ENCODE peak calls at places on chromosome 11, in four cellular contexts. H is HL-60, U is K562, W is GM12878. Z is an unnamed sample.

GRCh38 chr11:57460017-57460755 is at the start of gene RTN4RL2:
- DNase-seq in H (peak), U (peak), W (no peak), Z (peak)

GRCh38 chr11:88402192-88402715 is 64.7 kb upstream of the CTSC start:
- DNase-seq in H (no peak), U (no peak), W (peak), Z (no peak)

GRCh38 chr11:72744474-72744873 is 7.7 kb downstream of the ARAP1 start:
- DNase-seq in H (no peak), U (peak), W (no peak), Z (no peak)

GRCh38 chr11:63551889-63552266 is 11.3 kb downstream of the PLAAT2 start:
- DNase-seq in H (no peak), U (no peak), W (no peak), Z (no peak)

GRCh38 chr11:36452231-36452630 is 57.8 kb downstream of the TRAF6 start:
- DNase-seq in H (peak), U (no peak), W (no peak), Z (no peak)

GRCh38 chr11:59102259-59102765 is 4.7 kb upstream of the FAM111B start:
- DNase-seq in H (peak), U (peak), W (peak), Z (peak)

GRCh38 chr11:127017482-127017881 is 16.9 kb upstream of the KIRREL3 start:
- DNase-seq in H (no peak), U (peak), W (no peak), Z (no peak)

GRCh38 chr11:107583629-107584195 is 7.2 kb upstream of the ELMOD1 start:
- DNase-seq in H (no peak), U (no peak), W (no peak), Z (no peak)

GRCh38 chr11:72840780-72841179 is 26.6 kb downstream of the ATG16L2 start:
- DNase-seq in H (peak), U (no peak), W (no peak), Z (no peak)

GRCh38 chr11:86938900-86939880 is 16.0 kb downstream of the FZD4 start:
- DNase-seq in H (no peak), U (peak), W (no peak), Z (no peak)

GRCh38 chr11:133977067-133977681 is 20.4 kb upstream of the IGSF9B start:
- DNase-seq in H (no peak), U (no peak), W (peak), Z (peak)

GRCh38 chr11:15113381-15113780 is 1.3 kb upstream of the INSC start:
- DNase-seq in H (peak), U (no peak), W (peak), Z (peak)

GRCh38 chr11:36478700-36479329 is 31.3 kb downstream of the TRAF6 start:
- DNase-seq in H (peak), U (no peak), W (no peak), Z (no peak)

GRCh38 chr11:32451808-32452207 is 16.5 kb upstream of the WT1 start:
- DNase-seq in H (no peak), U (no peak), W (no peak), Z (no peak)

GRCh38 chr11:47469411-47470179 is 20.7 kb upstream of the RAPSN start:
- DNase-seq in H (no peak), U (no peak), W (no peak), Z (no peak)

GRCh38 chr11:121134758-121135312 is 33.8 kb downstream of the TECTA start:
- DNase-seq in H (no peak), U (no peak), W (no peak), Z (no peak)

GRCh38 chr11:32706985-32707736 is 87.3 kb downstream of the CCDC73 start:
- DNase-seq in H (no peak), U (peak), W (peak), Z (peak)

GRCh38 chr11:6405039-6405667 is 13.7 kb downstream of the APBB1 start:
- DNase-seq in H (no peak), U (no peak), W (no peak), Z (no peak)

GRCh38 chr11:46416656-46417055 is 25.1 kb upstream of the CHRM4 start:
- DNase-seq in H (no peak), U (no peak), W (no peak), Z (no peak)

GRCh38 chr11:64021742-64022067 is 14.0 kb upstream of the FLRT1 start:
- DNase-seq in H (no peak), U (no peak), W (no peak), Z (no peak)

GRCh38 chr11:55967914-55968313 is 1.8 kb downstream of the OR10AG1 start:
- DNase-seq in H (no peak), U (no peak), W (no peak), Z (no peak)

GRCh38 chr11:64419818-64420485 is 61.0 kb downstream of the RPS6KA4 start:
- DNase-seq in H (no peak), U (no peak), W (no peak), Z (no peak)

GRCh38 chr11:11569936-11570491 is 51.8 kb downstream of the GALNT18 start:
- DNase-seq in H (no peak), U (no peak), W (no peak), Z (no peak)

GRCh38 chr11:110356769-110357671 is 60.6 kb upstream of the RDX start:
- DNase-seq in H (no peak), U (no peak), W (no peak), Z (no peak)

GRCh38 chr11:2577071-2578005 is 122.5 kb downstream of the KCNQ1OT1 start:
- DNase-seq in H (no peak), U (no peak), W (no peak), Z (no peak)

GRCh38 chr11:113305440-113306336 is 8.7 kb upstream of the TTC12 start:
- DNase-seq in H (peak), U (peak), W (no peak), Z (peak)

GRCh38 chr11:107014871-107015270 is 3.4 kb downstream of the GUCY1A2 start:
- DNase-seq in H (no peak), U (no peak), W (no peak), Z (no peak)

GRCh38 chr11:70805243-70805642 is 406.9 kb downstream of the CTTN start:
- DNase-seq in H (no peak), U (no peak), W (no peak), Z (no peak)

GRCh38 chr11:116515666-116516184 is 257.1 kb downstream of the BUD13 start:
- DNase-seq in H (no peak), U (no peak), W (no peak), Z (no peak)

GRCh38 chr11:116500002-116500832 is 272.6 kb downstream of the BUD13 start:
- DNase-seq in H (no peak), U (no peak), W (no peak), Z (no peak)

GRCh38 chr11:131897247-131897646 is 526.8 kb downstream of the NTM start:
- DNase-seq in H (no peak), U (no peak), W (no peak), Z (no peak)
- TF ChIP-seq SPI1 in H (no peak), U (no peak), W (no peak), Z (no peak)

DNA sequence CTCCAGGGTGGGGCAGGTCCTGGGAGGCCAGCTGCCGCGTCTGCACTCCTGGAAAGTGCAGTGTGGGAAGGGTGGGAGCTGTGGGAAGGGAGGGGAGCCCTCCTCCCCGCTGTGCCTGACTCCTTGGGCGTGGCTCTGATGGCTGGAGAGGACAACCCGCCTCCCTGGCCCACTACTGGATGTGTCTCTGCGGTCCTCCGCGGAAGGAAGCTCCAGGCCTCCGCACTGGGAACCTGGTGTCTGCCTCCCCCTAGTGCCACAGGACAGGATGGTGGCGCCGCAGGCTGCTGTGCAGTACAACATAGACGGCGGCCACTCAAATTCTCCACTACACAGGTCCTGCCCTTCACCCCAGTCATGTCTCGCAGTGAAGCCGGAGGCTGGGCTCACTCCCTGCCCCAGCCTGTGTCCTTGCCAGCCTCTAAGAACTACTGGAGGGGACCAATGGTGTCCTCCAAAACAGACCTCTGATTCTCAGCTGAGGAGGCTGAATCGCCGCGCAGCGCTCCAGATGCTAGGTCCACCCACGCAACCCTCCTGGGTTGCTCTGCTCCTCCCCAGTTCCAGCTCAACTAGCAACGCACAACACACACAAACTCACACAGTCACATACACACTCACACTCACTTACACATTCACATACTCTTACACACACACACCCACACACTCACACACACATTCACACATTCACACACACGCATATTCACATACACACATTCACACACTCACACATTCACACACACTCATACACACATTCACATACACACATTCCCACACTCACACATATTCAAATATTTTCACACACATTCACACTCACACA is 12.4 kb upstream of the DSCAML1 start:
- DNase-seq in H (peak), U (peak), W (no peak), Z (no peak)
- TF ChIP-seq SPI1 in H (no peak), U (no peak), W (no peak), Z (no peak)

GRCh38 chr11:117814204-117814765 is 10.3 kb downstream of the FXYD2 start:
- DNase-seq in H (no peak), U (no peak), W (no peak), Z (no peak)

GRCh38 chr11:117816151-117816741 is 8.3 kb downstream of the FXYD2 start:
- DNase-seq in H (no peak), U (peak), W (no peak), Z (no peak)

GRCh38 chr11:117816846-117817212 is 7.7 kb downstream of the FXYD2 start:
- DNase-seq in H (peak), U (no peak), W (no peak), Z (no peak)

GRCh38 chr11:117815262-117815803 is 9.2 kb downstream of the FXYD2 start:
- DNase-seq in H (peak), U (no peak), W (peak), Z (peak)

DNA sequence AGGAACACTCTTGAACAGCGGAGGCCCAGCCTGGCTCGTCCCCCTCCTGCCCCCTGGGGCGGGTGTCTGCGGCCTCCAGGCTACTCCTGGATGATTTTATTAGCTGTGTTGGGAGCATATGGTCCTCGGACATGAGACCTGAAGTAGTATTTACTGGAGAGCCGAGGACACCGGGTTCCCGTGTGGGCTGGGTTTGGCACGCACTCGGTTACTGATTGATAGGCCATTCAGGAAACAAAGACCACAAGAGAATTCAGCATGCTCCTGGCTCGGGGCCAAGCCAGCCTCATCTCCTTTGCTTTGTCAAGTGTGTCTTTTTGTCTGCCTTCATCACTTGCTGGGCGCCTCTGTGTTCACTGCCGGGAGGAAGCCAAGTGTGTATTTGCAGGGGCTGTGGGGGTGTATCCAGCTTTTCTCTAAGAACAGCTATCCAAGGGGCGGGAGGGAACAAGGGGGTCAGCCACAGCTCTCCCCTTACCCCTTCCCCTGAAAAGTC is 9.7 kb downstream of the FXYD2 start:
- DNase-seq in H (peak), U (no peak), W (peak), Z (no peak)
- TF ChIP-seq SPI1 in H (no peak), U (no peak), W (no peak), Z (no peak)

GRCh38 chr11:76266269-76266668 is 60.0 kb upstream of the WNT11 start:
- DNase-seq in H (no peak), U (no peak), W (no peak), Z (no peak)
- TF ChIP-seq SPI1 in H (no peak), U (no peak), W (no peak), Z (no peak)

GRCh38 chr11:9752091-9752490 is 88.2 kb downstream of the SWAP70 start:
- DNase-seq in H (peak), U (no peak), W (no peak), Z (no peak)
- TF ChIP-seq SPI1 in H (no peak), U (no peak), W (no peak), Z (no peak)

GRCh38 chr11:65445101-65445603 is 22.6 kb downstream of the NEAT1 start:
- DNase-seq in H (no peak), U (no peak), W (no peak), Z (no peak)

GRCh38 chr11:65448074-65448417 is 25.4 kb downstream of the NEAT1 start:
- DNase-seq in H (no peak), U (no peak), W (no peak), Z (no peak)

GRCh38 chr11:65446446-65447277 is 24.1 kb downstream of the NEAT1 start:
- DNase-seq in H (no peak), U (no peak), W (no peak), Z (no peak)

GRCh38 chr11:65444314-65445051 is 21.9 kb downstream of the NEAT1 start:
- DNase-seq in H (no peak), U (no peak), W (no peak), Z (no peak)

DNA sequence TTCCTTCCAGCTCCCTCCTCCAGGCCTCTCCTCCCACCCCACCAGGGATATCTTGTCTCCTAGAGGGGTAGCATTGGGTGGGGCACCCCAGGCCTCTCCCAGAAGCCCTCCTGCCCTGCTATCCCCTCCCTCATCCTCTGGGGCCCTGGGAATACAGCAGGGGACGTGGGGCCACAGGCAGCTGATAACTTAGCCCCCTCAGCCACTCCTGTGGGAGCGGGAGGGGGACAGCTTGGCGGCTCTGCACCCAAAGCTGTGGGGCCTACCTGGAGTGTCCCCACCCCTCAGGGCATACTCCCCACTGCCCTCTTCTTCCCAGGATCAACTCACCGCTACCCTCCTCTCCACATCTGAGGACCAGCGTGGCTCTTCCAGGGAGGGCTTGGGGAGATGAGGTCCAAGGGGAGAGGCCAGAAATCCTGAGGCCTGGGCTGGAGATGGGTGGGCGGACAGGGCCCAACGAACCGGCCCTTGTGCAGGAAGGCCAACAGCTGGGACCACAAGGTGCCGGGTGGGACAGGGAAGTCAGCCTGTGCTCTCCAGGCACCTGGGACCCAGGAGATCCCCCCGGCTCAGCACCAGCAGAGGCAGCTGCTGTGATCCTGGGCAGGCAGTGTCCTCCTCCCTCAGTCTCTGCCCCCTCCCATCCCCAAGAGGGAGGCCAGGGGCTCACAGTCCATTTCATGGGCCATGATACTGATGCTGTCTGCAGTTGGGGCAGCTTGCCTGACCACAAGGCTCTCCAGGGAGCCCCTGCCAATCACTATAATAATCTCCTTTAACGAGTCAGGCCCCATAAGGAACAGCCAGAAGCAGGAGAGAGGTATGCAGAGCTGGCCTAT is 23.2 kb downstream of the NEAT1 start:
- DNase-seq in H (no peak), U (no peak), W (no peak), Z (no peak)
- TF ChIP-seq SPI1 in H (no peak), U (no peak), W (no peak), Z (no peak)

GRCh38 chr11:7558046-7558445 is 44.2 kb downstream of the PPFIBP2 start:
- DNase-seq in H (no peak), U (no peak), W (no peak), Z (no peak)

GRCh38 chr11:7551571-7551970 is 37.8 kb downstream of the PPFIBP2 start:
- DNase-seq in H (no peak), U (no peak), W (no peak), Z (no peak)

GRCh38 chr11:7552666-7553065 is 38.9 kb downstream of the PPFIBP2 start:
- DNase-seq in H (no peak), U (no peak), W (no peak), Z (no peak)

GRCh38 chr11:7559404-7560283 is 45.8 kb downstream of the PPFIBP2 start:
- DNase-seq in H (no peak), U (no peak), W (peak), Z (no peak)

GRCh38 chr11:7555067-7555699 is 41.4 kb downstream of the PPFIBP2 start:
- DNase-seq in H (no peak), U (no peak), W (no peak), Z (no peak)
- TF ChIP-seq SPI1 in H (no peak), U (no peak), W (no peak), Z (no peak)

GRCh38 chr11:105912666-105913065 is 109.4 kb downstream of the MSANTD4 start:
- DNase-seq in H (no peak), U (no peak), W (no peak), Z (no peak)

GRCh38 chr11:105918039-105918438 is 104.0 kb downstream of the MSANTD4 start:
- DNase-seq in H (no peak), U (no peak), W (no peak), Z (no peak)

GRCh38 chr11:105911454-105911853 is 110.6 kb downstream of the MSANTD4 start:
- DNase-seq in H (no peak), U (no peak), W (no peak), Z (no peak)

GRCh38 chr11:105910095-105910715 is 111.8 kb downstream of the MSANTD4 start:
- DNase-seq in H (no peak), U (no peak), W (no peak), Z (no peak)

DNA sequence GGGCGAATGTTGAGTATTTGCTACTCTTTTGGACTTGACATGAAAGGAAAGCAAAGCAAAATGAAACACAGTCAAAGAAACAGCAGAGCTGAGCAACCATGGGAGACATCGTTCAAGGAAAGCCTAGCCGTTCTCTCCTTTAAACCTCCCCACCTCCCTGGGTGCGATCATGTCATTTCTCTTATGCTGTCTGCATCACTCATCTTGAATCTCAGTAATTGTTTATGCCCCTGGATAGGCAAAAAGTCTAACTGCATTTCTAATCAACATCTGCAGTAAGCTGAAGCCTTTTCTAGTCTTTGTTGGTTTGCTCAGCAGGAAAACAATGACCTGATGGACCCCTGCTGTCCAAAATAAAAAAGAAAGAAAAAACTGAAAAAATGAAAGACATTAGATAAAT is 107.0 kb downstream of the MSANTD4 start:
- DNase-seq in H (no peak), U (no peak), W (no peak), Z (no peak)
- TF ChIP-seq SPI1 in H (no peak), U (no peak), W (no peak), Z (no peak)

GRCh38 chr11:123362941-123363340 is 67.1 kb upstream of the GRAMD1B start:
- DNase-seq in H (peak), U (no peak), W (no peak), Z (no peak)

GRCh38 chr11:123365955-123366354 is 64.1 kb upstream of the GRAMD1B start:
- DNase-seq in H (no peak), U (no peak), W (no peak), Z (no peak)

GRCh38 chr11:123360267-123360936 is 69.7 kb upstream of the GRAMD1B start:
- DNase-seq in H (no peak), U (no peak), W (no peak), Z (no peak)

GRCh38 chr11:123364145-123364544 is 65.9 kb upstream of the GRAMD1B start:
- DNase-seq in H (no peak), U (no peak), W (no peak), Z (no peak)

DNA sequence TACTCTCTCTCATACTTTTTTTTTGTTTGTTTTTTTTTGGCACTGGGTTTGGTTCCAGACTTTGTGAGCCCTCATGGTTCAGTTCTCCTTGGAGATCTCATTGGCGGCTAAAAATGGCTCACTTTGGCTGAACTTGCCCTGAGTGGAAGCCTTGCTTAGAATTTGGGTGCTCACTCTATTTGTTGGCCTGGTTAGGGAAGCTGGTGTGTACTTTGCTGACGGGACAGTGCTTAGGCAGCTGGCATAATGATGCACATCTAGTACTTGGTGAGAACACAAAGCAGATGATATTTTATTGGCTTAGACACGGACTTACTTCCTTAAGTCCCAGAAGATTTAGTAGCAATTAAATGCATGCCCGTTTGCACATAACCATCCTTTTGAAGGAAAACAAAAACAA is 66.5 kb upstream of the GRAMD1B start:
- DNase-seq in H (no peak), U (no peak), W (no peak), Z (no peak)
- TF ChIP-seq SPI1 in H (no peak), U (no peak), W (no peak), Z (no peak)

GRCh38 chr11:79087238-79087956 is 353.4 kb downstream of the TENM4 start:
- DNase-seq in H (no peak), U (no peak), W (no peak), Z (no peak)
- TF ChIP-seq SPI1 in H (no peak), U (no peak), W (no peak), Z (no peak)